ENCODE peak calls at places on chromosomes 6 and 20, in four cellular contexts. One of them, this sample, is unnamed.

GRCh38 chr6:7392402-7392801 is 2.8 kb downstream of the RIOK1 start:
- DNase-seq in astrocyte: no peak
- DNase-seq in uterus: no peak
- DNase-seq in cardiac muscle cell: no peak
- DNase-seq in this sample: no peak

GRCh38 chr6:40989204-40990179 is 49.5 kb downstream of the UNC5CL start:
- DNase-seq in cardiac muscle cell: no peak
- DNase-seq in uterus: no peak
- DNase-seq in astrocyte: no peak
- DNase-seq in this sample: no peak

GRCh38 chr6:150352321-150353296 is 16.2 kb upstream of the IYD start:
- DNase-seq in astrocyte: peak
- DNase-seq in cardiac muscle cell: no peak
- DNase-seq in uterus: no peak
- DNase-seq in this sample: no peak

GRCh38 chr20:41733151-41733550 is 115.0 kb upstream of the CHD6 start:
- DNase-seq in astrocyte: no peak
- DNase-seq in cardiac muscle cell: no peak
- DNase-seq in uterus: no peak
- DNase-seq in this sample: no peak

GRCh38 chr6:80021591-80021990 is 17.1 kb downstream of the TTK start:
- DNase-seq in cardiac muscle cell: no peak
- DNase-seq in astrocyte: no peak
- DNase-seq in uterus: no peak
- DNase-seq in this sample: no peak

GRCh38 chr20:24768977-24769675 is 179.9 kb upstream of the CST7 start:
- DNase-seq in uterus: no peak
- DNase-seq in astrocyte: no peak
- DNase-seq in cardiac muscle cell: no peak
- DNase-seq in this sample: no peak

GRCh38 chr20:20480126-20480525 is 112.2 kb downstream of the INSM1 start:
- DNase-seq in uterus: no peak
- DNase-seq in astrocyte: no peak
- DNase-seq in cardiac muscle cell: no peak
- DNase-seq in this sample: no peak

GRCh38 chr6:142301421-142302391 is at the start of gene ADGRG6:
- DNase-seq in cardiac muscle cell: peak
- DNase-seq in uterus: no peak
- DNase-seq in astrocyte: peak
- DNase-seq in this sample: peak

GRCh38 chr20:44068311-44068710 is 118.7 kb downstream of the JPH2 start:
- DNase-seq in astrocyte: no peak
- DNase-seq in cardiac muscle cell: no peak
- DNase-seq in uterus: no peak
- DNase-seq in this sample: no peak

GRCh38 chr6:37919417-37920157 is 100.1 kb downstream of the ZFAND3 start:
- DNase-seq in astrocyte: peak
- DNase-seq in uterus: no peak
- DNase-seq in cardiac muscle cell: no peak
- DNase-seq in this sample: no peak

GRCh38 chr20:50724851-50725721 is 6.3 kb upstream of the PARD6B start:
- DNase-seq in astrocyte: peak
- DNase-seq in cardiac muscle cell: peak
- DNase-seq in uterus: peak
- DNase-seq in this sample: peak

GRCh38 chr20:34530342-34530741 is 14.1 kb downstream of the DYNLRB1 start:
- DNase-seq in uterus: no peak
- DNase-seq in astrocyte: no peak
- DNase-seq in cardiac muscle cell: no peak
- DNase-seq in this sample: no peak

GRCh38 chr6:154345811-154346210 is 10.8 kb downstream of the IPCEF1 start:
- DNase-seq in cardiac muscle cell: no peak
- DNase-seq in uterus: no peak
- DNase-seq in astrocyte: no peak
- DNase-seq in this sample: no peak

GRCh38 chr20:3744037-3744436 is 11.6 kb downstream of the HSPA12B start:
- DNase-seq in astrocyte: no peak
- DNase-seq in uterus: no peak
- DNase-seq in cardiac muscle cell: no peak
- DNase-seq in this sample: no peak

GRCh38 chr6:151229401-151230276 is 10.1 kb upstream of the AKAP12 start:
- DNase-seq in uterus: no peak
- DNase-seq in astrocyte: no peak
- DNase-seq in cardiac muscle cell: no peak
- DNase-seq in this sample: no peak

GRCh38 chr20:15240801-15241200 is 903.4 kb upstream of the FLRT3 start:
- DNase-seq in uterus: no peak
- DNase-seq in astrocyte: peak
- DNase-seq in cardiac muscle cell: no peak
- DNase-seq in this sample: no peak

GRCh38 chr6:34390531-34391013 is 1.9 kb downstream of the NUDT3 start:
- DNase-seq in cardiac muscle cell: no peak
- DNase-seq in astrocyte: no peak
- DNase-seq in uterus: no peak
- DNase-seq in this sample: no peak

GRCh38 chr6:8030920-8031319 is 33.3 kb downstream of the BLOC1S5 start:
- DNase-seq in astrocyte: no peak
- DNase-seq in uterus: no peak
- DNase-seq in cardiac muscle cell: no peak
- DNase-seq in this sample: no peak

GRCh38 chr20:5448449-5449118 is 131.8 kb upstream of the PROKR2 start:
- DNase-seq in uterus: no peak
- DNase-seq in astrocyte: peak
- DNase-seq in cardiac muscle cell: peak
- DNase-seq in this sample: peak

GRCh38 chr6:155014715-155015300 is 19.7 kb downstream of the TIAM2 start:
- DNase-seq in cardiac muscle cell: no peak
- DNase-seq in astrocyte: peak
- DNase-seq in uterus: no peak
- DNase-seq in this sample: no peak

GRCh38 chr20:31987744-31988143 is 19.8 kb downstream of the XKR7 start:
- DNase-seq in uterus: no peak
- DNase-seq in astrocyte: no peak
- DNase-seq in cardiac muscle cell: no peak
- DNase-seq in this sample: peak

GRCh38 chr6:119076966-119077642 is 1.4 kb downstream of the FAM184A start:
- DNase-seq in astrocyte: no peak
- DNase-seq in uterus: no peak
- DNase-seq in cardiac muscle cell: no peak
- DNase-seq in this sample: no peak

GRCh38 chr20:52923123-52923543 is 49.0 kb upstream of the TSHZ2 start:
- DNase-seq in cardiac muscle cell: no peak
- DNase-seq in astrocyte: peak
- DNase-seq in uterus: peak
- DNase-seq in this sample: peak

GRCh38 chr6:3306848-3307247 is 48.1 kb downstream of the PSMG4 start:
- DNase-seq in cardiac muscle cell: no peak
- DNase-seq in uterus: peak
- DNase-seq in astrocyte: no peak
- DNase-seq in this sample: no peak

GRCh38 chr6:113449051-113449450 is 408.1 kb upstream of the MARCKS start:
- DNase-seq in astrocyte: peak
- DNase-seq in cardiac muscle cell: no peak
- DNase-seq in uterus: no peak
- DNase-seq in this sample: peak

GRCh38 chr6:135759831-135760230 is 91.7 kb upstream of the PDE7B start:
- DNase-seq in astrocyte: peak
- DNase-seq in uterus: no peak
- DNase-seq in cardiac muscle cell: no peak
- DNase-seq in this sample: peak

GRCh38 chr6:4496284-4496683 is 279.9 kb upstream of the CDYL start:
- DNase-seq in cardiac muscle cell: no peak
- DNase-seq in astrocyte: no peak
- DNase-seq in uterus: no peak
- DNase-seq in this sample: no peak

GRCh38 chr20:13061381-13061780 is 52.6 kb downstream of the SPTLC3 start:
- DNase-seq in uterus: no peak
- DNase-seq in cardiac muscle cell: no peak
- DNase-seq in astrocyte: no peak
- DNase-seq in this sample: peak

GRCh38 chr6:126446187-126446696 is 106.3 kb downstream of the CENPW start:
- DNase-seq in uterus: no peak
- DNase-seq in astrocyte: no peak
- DNase-seq in cardiac muscle cell: no peak
- DNase-seq in this sample: no peak

GRCh38 chr6:126444874-126445273 is 105.0 kb downstream of the CENPW start:
- DNase-seq in cardiac muscle cell: no peak
- DNase-seq in uterus: no peak
- DNase-seq in astrocyte: peak
- DNase-seq in this sample: no peak

GRCh38 chr6:126447367-126447766 is 107.5 kb downstream of the CENPW start:
- DNase-seq in cardiac muscle cell: no peak
- DNase-seq in uterus: no peak
- DNase-seq in astrocyte: no peak
- DNase-seq in this sample: no peak
- H3K27ac ChIP-seq in cardiac muscle cell: no peak
- H3K27ac ChIP-seq in uterus: no peak
- H3K27ac ChIP-seq in astrocyte: no peak
- H3K27ac ChIP-seq in this sample: no peak

GRCh38 chr20:38725959-38726848 is 1.9 kb downstream of the SLC32A1 start:
- DNase-seq in uterus: peak
- DNase-seq in cardiac muscle cell: peak
- DNase-seq in astrocyte: no peak
- DNase-seq in this sample: peak
- TF ChIP-seq CTCF in uterus: peak
- TF ChIP-seq CTCF in cardiac muscle cell: peak
- TF ChIP-seq CTCF in astrocyte: peak
- TF ChIP-seq CTCF in this sample: peak

GRCh38 chr6:29926081-29926794 is 16.1 kb upstream of the HLA-A start:
- DNase-seq in astrocyte: no peak
- DNase-seq in cardiac muscle cell: no peak
- DNase-seq in uterus: peak
- DNase-seq in this sample: no peak
- H3K27ac ChIP-seq in astrocyte: no peak
- H3K27ac ChIP-seq in cardiac muscle cell: no peak
- H3K27ac ChIP-seq in uterus: peak
- H3K27ac ChIP-seq in this sample: no peak

GRCh38 chr6:36095497-36096391 is 34.6 kb upstream of the MAPK13 start:
- DNase-seq in cardiac muscle cell: no peak
- DNase-seq in uterus: no peak
- DNase-seq in astrocyte: no peak
- DNase-seq in this sample: no peak
- TF ChIP-seq CTCF in cardiac muscle cell: no peak
- TF ChIP-seq CTCF in uterus: no peak
- TF ChIP-seq CTCF in astrocyte: no peak
- TF ChIP-seq CTCF in this sample: peak

DNA sequence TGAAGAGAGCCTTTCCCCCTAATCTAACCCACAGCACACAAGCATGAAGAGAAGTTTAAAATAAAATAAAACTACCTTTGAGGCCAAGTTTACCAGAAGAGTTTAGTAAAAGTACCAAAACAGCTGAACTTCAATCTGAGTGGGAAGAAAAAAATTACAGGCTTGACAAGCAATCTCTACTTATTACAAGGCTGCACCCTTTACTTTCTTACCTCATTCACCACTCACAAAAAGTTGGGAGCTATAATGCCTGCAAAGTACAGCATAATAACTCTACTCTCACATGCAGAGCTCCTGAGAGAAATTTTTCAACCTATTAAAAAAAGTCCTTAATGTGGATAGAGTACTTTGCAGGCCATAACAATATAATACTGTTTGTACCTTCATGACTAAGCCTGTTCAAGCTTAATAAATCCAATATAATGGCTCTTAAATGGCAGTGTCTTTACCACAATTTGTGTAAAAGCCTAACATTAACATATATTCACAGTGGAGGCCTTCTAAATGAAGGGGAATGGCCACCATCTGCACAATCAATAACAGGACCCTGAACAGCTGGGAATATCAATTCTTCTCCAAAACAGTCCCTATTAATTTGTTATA is 103.1 kb downstream of the DST start:
- DNase-seq in uterus: no peak
- DNase-seq in astrocyte: no peak
- DNase-seq in cardiac muscle cell: no peak
- DNase-seq in this sample: no peak
- H3K27ac ChIP-seq in uterus: peak
- H3K27ac ChIP-seq in astrocyte: no peak
- H3K27ac ChIP-seq in cardiac muscle cell: no peak
- H3K27ac ChIP-seq in this sample: no peak

GRCh38 chr6:134683783-134684765 is 265.8 kb downstream of the ALDH8A1 start:
- DNase-seq in uterus: no peak
- DNase-seq in astrocyte: peak
- DNase-seq in cardiac muscle cell: no peak
- DNase-seq in this sample: no peak

GRCh38 chr6:134691180-134691579 is 258.7 kb downstream of the ALDH8A1 start:
- DNase-seq in astrocyte: no peak
- DNase-seq in uterus: no peak
- DNase-seq in cardiac muscle cell: no peak
- DNase-seq in this sample: no peak

GRCh38 chr6:134689676-134690447 is 260.0 kb downstream of the ALDH8A1 start:
- DNase-seq in cardiac muscle cell: no peak
- DNase-seq in uterus: no peak
- DNase-seq in astrocyte: no peak
- DNase-seq in this sample: no peak

GRCh38 chr6:134689177-134689576 is 260.7 kb downstream of the ALDH8A1 start:
- DNase-seq in astrocyte: no peak
- DNase-seq in cardiac muscle cell: peak
- DNase-seq in uterus: no peak
- DNase-seq in this sample: no peak

DNA sequence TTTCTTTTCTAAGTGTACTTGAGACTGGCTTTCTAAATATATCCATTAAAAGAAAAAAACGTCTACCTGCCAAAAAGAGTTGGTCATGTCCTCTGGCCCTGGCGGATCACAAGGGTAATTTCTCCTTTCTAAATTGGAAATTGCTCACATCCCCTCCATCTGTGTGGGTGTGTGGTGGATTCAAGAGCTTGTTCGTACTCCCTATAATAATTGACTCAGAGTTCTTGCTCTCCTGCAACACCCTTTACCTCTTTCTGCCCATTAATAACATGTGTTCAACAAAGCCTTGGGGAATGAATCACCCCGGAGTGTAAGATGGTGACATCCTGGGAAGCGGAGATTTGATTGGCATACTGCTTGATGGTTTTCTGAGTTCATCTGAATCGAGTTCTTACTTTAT is 263.8 kb downstream of the ALDH8A1 start:
- DNase-seq in astrocyte: peak
- DNase-seq in cardiac muscle cell: no peak
- DNase-seq in uterus: no peak
- DNase-seq in this sample: peak
- TF ChIP-seq CTCF in astrocyte: no peak
- TF ChIP-seq CTCF in cardiac muscle cell: no peak
- TF ChIP-seq CTCF in uterus: no peak
- TF ChIP-seq CTCF in this sample: no peak